ENCODE peak calls at places on chromosome 21, in nine cellular contexts. One of them, this sample, is unnamed.

GRCh38 chr21:15054606-15055239 is 10.1 kb downstream of the NRIP1 start:
- DNase-seq in thoracic aorta: no peak
- DNase-seq in heart left ventricle: no peak
- DNase-seq in right lobe of liver: no peak
- DNase-seq in fibroblast of pulmonary artery: no peak
- DNase-seq in dorsolateral prefrontal cortex: no peak
- DNase-seq in HCT116: no peak
- DNase-seq in AG10803: no peak
- DNase-seq in fibroblast of lung: peak
- DNase-seq in this sample: no peak

GRCh38 chr21:39529026-39529425 is 77.3 kb downstream of the SH3BGR start:
- DNase-seq in thoracic aorta: no peak
- DNase-seq in heart left ventricle: no peak
- DNase-seq in right lobe of liver: no peak
- DNase-seq in fibroblast of pulmonary artery: no peak
- DNase-seq in dorsolateral prefrontal cortex: no peak
- DNase-seq in HCT116: no peak
- DNase-seq in AG10803: no peak
- DNase-seq in fibroblast of lung: no peak
- DNase-seq in this sample: no peak

GRCh38 chr21:38383411-38384245 is 114.6 kb downstream of the ERG start:
- DNase-seq in thoracic aorta: no peak
- DNase-seq in heart left ventricle: no peak
- DNase-seq in right lobe of liver: no peak
- DNase-seq in fibroblast of pulmonary artery: no peak
- DNase-seq in dorsolateral prefrontal cortex: no peak
- DNase-seq in HCT116: no peak
- DNase-seq in AG10803: no peak
- DNase-seq in fibroblast of lung: no peak
- DNase-seq in this sample: no peak

GRCh38 chr21:14646893-14647292 is 100.8 kb upstream of the SAMSN1 start:
- DNase-seq in thoracic aorta: no peak
- DNase-seq in heart left ventricle: no peak
- DNase-seq in right lobe of liver: no peak
- DNase-seq in fibroblast of pulmonary artery: no peak
- DNase-seq in dorsolateral prefrontal cortex: no peak
- DNase-seq in HCT116: no peak
- DNase-seq in AG10803: no peak
- DNase-seq in fibroblast of lung: no peak
- DNase-seq in this sample: no peak

GRCh38 chr21:14901482-14901958 is 163.3 kb downstream of the NRIP1 start:
- DNase-seq in thoracic aorta: no peak
- DNase-seq in heart left ventricle: no peak
- DNase-seq in right lobe of liver: no peak
- DNase-seq in fibroblast of pulmonary artery: no peak
- DNase-seq in dorsolateral prefrontal cortex: no peak
- DNase-seq in HCT116: peak
- DNase-seq in AG10803: peak
- DNase-seq in fibroblast of lung: peak
- DNase-seq in this sample: peak

GRCh38 chr21:15436031-15436430 is 293.8 kb upstream of the USP25 start:
- DNase-seq in thoracic aorta: no peak
- DNase-seq in heart left ventricle: no peak
- DNase-seq in right lobe of liver: no peak
- DNase-seq in fibroblast of pulmonary artery: no peak
- DNase-seq in dorsolateral prefrontal cortex: no peak
- DNase-seq in HCT116: no peak
- DNase-seq in AG10803: no peak
- DNase-seq in fibroblast of lung: no peak
- DNase-seq in this sample: no peak

GRCh38 chr21:33825898-33826297 is 89.7 kb downstream of the ATP5PO start:
- DNase-seq in thoracic aorta: no peak
- DNase-seq in heart left ventricle: no peak
- DNase-seq in right lobe of liver: no peak
- DNase-seq in fibroblast of pulmonary artery: peak
- DNase-seq in dorsolateral prefrontal cortex: no peak
- DNase-seq in HCT116: no peak
- DNase-seq in AG10803: peak
- DNase-seq in fibroblast of lung: peak
- DNase-seq in this sample: peak

GRCh38 chr21:22791986-22792560 is 1793.9 kb downstream of the NCAM2 start:
- DNase-seq in thoracic aorta: no peak
- DNase-seq in heart left ventricle: no peak
- DNase-seq in right lobe of liver: no peak
- DNase-seq in fibroblast of pulmonary artery: peak
- DNase-seq in dorsolateral prefrontal cortex: no peak
- DNase-seq in HCT116: no peak
- DNase-seq in AG10803: peak
- DNase-seq in fibroblast of lung: peak
- DNase-seq in this sample: peak

GRCh38 chr21:34737115-34737514 is 68.3 kb downstream of the CLIC6 start:
- DNase-seq in thoracic aorta: no peak
- DNase-seq in heart left ventricle: no peak
- DNase-seq in right lobe of liver: no peak
- DNase-seq in fibroblast of pulmonary artery: no peak
- DNase-seq in dorsolateral prefrontal cortex: no peak
- DNase-seq in HCT116: no peak
- DNase-seq in AG10803: peak
- DNase-seq in fibroblast of lung: peak
- DNase-seq in this sample: peak

GRCh38 chr21:40208206-40208950 is 341.1 kb downstream of the PCP4 start:
- DNase-seq in thoracic aorta: no peak
- DNase-seq in heart left ventricle: no peak
- DNase-seq in right lobe of liver: no peak
- DNase-seq in fibroblast of pulmonary artery: no peak
- DNase-seq in dorsolateral prefrontal cortex: no peak
- DNase-seq in HCT116: no peak
- DNase-seq in AG10803: no peak
- DNase-seq in fibroblast of lung: no peak
- DNase-seq in this sample: no peak

GRCh38 chr21:17848228-17848627 is 29.1 kb upstream of the C21orf91 start:
- DNase-seq in thoracic aorta: no peak
- DNase-seq in heart left ventricle: peak
- DNase-seq in right lobe of liver: no peak
- DNase-seq in fibroblast of pulmonary artery: peak
- DNase-seq in dorsolateral prefrontal cortex: peak
- DNase-seq in HCT116: no peak
- DNase-seq in AG10803: peak
- DNase-seq in fibroblast of lung: peak
- DNase-seq in this sample: peak

GRCh38 chr21:19541612-19542011 is 1138.0 kb upstream of the TMPRSS15 start:
- DNase-seq in thoracic aorta: no peak
- DNase-seq in heart left ventricle: no peak
- DNase-seq in right lobe of liver: no peak
- DNase-seq in fibroblast of pulmonary artery: no peak
- DNase-seq in dorsolateral prefrontal cortex: no peak
- DNase-seq in HCT116: no peak
- DNase-seq in AG10803: no peak
- DNase-seq in fibroblast of lung: no peak
- DNase-seq in this sample: no peak

GRCh38 chr21:28961927-28962326 is 30.8 kb downstream of the LTN1 start:
- DNase-seq in thoracic aorta: no peak
- DNase-seq in heart left ventricle: no peak
- DNase-seq in right lobe of liver: no peak
- DNase-seq in fibroblast of pulmonary artery: no peak
- DNase-seq in dorsolateral prefrontal cortex: no peak
- DNase-seq in HCT116: no peak
- DNase-seq in AG10803: no peak
- DNase-seq in fibroblast of lung: no peak
- DNase-seq in this sample: no peak

GRCh38 chr21:17828223-17828622 is 9.1 kb upstream of the C21orf91 start:
- DNase-seq in thoracic aorta: no peak
- DNase-seq in heart left ventricle: no peak
- DNase-seq in right lobe of liver: no peak
- DNase-seq in fibroblast of pulmonary artery: peak
- DNase-seq in dorsolateral prefrontal cortex: no peak
- DNase-seq in HCT116: no peak
- DNase-seq in AG10803: peak
- DNase-seq in fibroblast of lung: peak
- DNase-seq in this sample: peak

GRCh38 chr21:15279484-15279883 is 214.7 kb upstream of the NRIP1 start:
- DNase-seq in thoracic aorta: no peak
- DNase-seq in heart left ventricle: no peak
- DNase-seq in right lobe of liver: no peak
- DNase-seq in fibroblast of pulmonary artery: no peak
- DNase-seq in dorsolateral prefrontal cortex: no peak
- DNase-seq in HCT116: no peak
- DNase-seq in AG10803: no peak
- DNase-seq in fibroblast of lung: peak
- DNase-seq in this sample: no peak

GRCh38 chr21:37451446-37451845 is 84.9 kb downstream of the DYRK1A start:
- DNase-seq in thoracic aorta: no peak
- DNase-seq in heart left ventricle: no peak
- DNase-seq in right lobe of liver: no peak
- DNase-seq in fibroblast of pulmonary artery: no peak
- DNase-seq in dorsolateral prefrontal cortex: no peak
- DNase-seq in HCT116: no peak
- DNase-seq in AG10803: no peak
- DNase-seq in fibroblast of lung: no peak
- DNase-seq in this sample: no peak

GRCh38 chr21:15001773-15002647 is 62.8 kb downstream of the NRIP1 start:
- DNase-seq in thoracic aorta: no peak
- DNase-seq in heart left ventricle: no peak
- DNase-seq in right lobe of liver: no peak
- DNase-seq in fibroblast of pulmonary artery: no peak
- DNase-seq in dorsolateral prefrontal cortex: no peak
- DNase-seq in HCT116: no peak
- DNase-seq in AG10803: no peak
- DNase-seq in fibroblast of lung: no peak
- DNase-seq in this sample: no peak

GRCh38 chr21:29538115-29538514 is 239.4 kb downstream of the BACH1 start:
- DNase-seq in thoracic aorta: no peak
- DNase-seq in heart left ventricle: no peak
- DNase-seq in right lobe of liver: no peak
- DNase-seq in fibroblast of pulmonary artery: peak
- DNase-seq in dorsolateral prefrontal cortex: no peak
- DNase-seq in HCT116: no peak
- DNase-seq in AG10803: peak
- DNase-seq in fibroblast of lung: peak
- DNase-seq in this sample: peak

GRCh38 chr21:34599534-34600101 is 15.3 kb downstream of the RCAN1 start:
- DNase-seq in thoracic aorta: no peak
- DNase-seq in heart left ventricle: no peak
- DNase-seq in right lobe of liver: no peak
- DNase-seq in fibroblast of pulmonary artery: no peak
- DNase-seq in dorsolateral prefrontal cortex: no peak
- DNase-seq in HCT116: no peak
- DNase-seq in AG10803: no peak
- DNase-seq in fibroblast of lung: no peak
- DNase-seq in this sample: no peak

GRCh38 chr21:43287111-43287973 is 118.5 kb downstream of the CRYAA start:
- DNase-seq in thoracic aorta: no peak
- DNase-seq in heart left ventricle: no peak
- DNase-seq in right lobe of liver: peak
- DNase-seq in fibroblast of pulmonary artery: no peak
- DNase-seq in dorsolateral prefrontal cortex: no peak
- DNase-seq in HCT116: no peak
- DNase-seq in AG10803: no peak
- DNase-seq in fibroblast of lung: no peak
- DNase-seq in this sample: no peak

GRCh38 chr21:43778469-43779335 is 2.6 kb upstream of the CSTB start:
- DNase-seq in thoracic aorta: no peak
- DNase-seq in heart left ventricle: no peak
- DNase-seq in right lobe of liver: no peak
- DNase-seq in fibroblast of pulmonary artery: no peak
- DNase-seq in dorsolateral prefrontal cortex: no peak
- DNase-seq in HCT116: no peak
- DNase-seq in AG10803: no peak
- DNase-seq in fibroblast of lung: no peak
- DNase-seq in this sample: no peak

GRCh38 chr21:46326110-46326703 is 2.3 kb downstream of the PCNT start:
- DNase-seq in thoracic aorta: no peak
- DNase-seq in heart left ventricle: no peak
- DNase-seq in right lobe of liver: no peak
- DNase-seq in fibroblast of pulmonary artery: no peak
- DNase-seq in dorsolateral prefrontal cortex: no peak
- DNase-seq in HCT116: no peak
- DNase-seq in AG10803: no peak
- DNase-seq in fibroblast of lung: no peak
- DNase-seq in this sample: no peak
- TF ChIP-seq CTCF in thoracic aorta: no peak
- TF ChIP-seq CTCF in heart left ventricle: no peak
- TF ChIP-seq CTCF in right lobe of liver: no peak
- TF ChIP-seq CTCF in fibroblast of pulmonary artery: no peak
- TF ChIP-seq CTCF in dorsolateral prefrontal cortex: no peak
- TF ChIP-seq CTCF in HCT116: peak
- TF ChIP-seq CTCF in AG10803: no peak
- TF ChIP-seq CTCF in fibroblast of lung: no peak
- TF ChIP-seq CTCF in this sample: no peak

GRCh38 chr21:41948404-41948895 is 5.4 kb downstream of the C2CD2 start:
- DNase-seq in thoracic aorta: no peak
- DNase-seq in heart left ventricle: no peak
- DNase-seq in right lobe of liver: no peak
- DNase-seq in fibroblast of pulmonary artery: no peak
- DNase-seq in dorsolateral prefrontal cortex: no peak
- DNase-seq in HCT116: no peak
- DNase-seq in AG10803: no peak
- DNase-seq in fibroblast of lung: no peak
- DNase-seq in this sample: no peak
- H3K4me3 ChIP-seq in thoracic aorta: peak
- H3K4me3 ChIP-seq in heart left ventricle: no peak
- H3K4me3 ChIP-seq in right lobe of liver: no peak
- H3K4me3 ChIP-seq in fibroblast of pulmonary artery: no peak
- H3K4me3 ChIP-seq in dorsolateral prefrontal cortex: no peak
- H3K4me3 ChIP-seq in HCT116: no peak
- H3K4me3 ChIP-seq in AG10803: no peak
- H3K4me3 ChIP-seq in fibroblast of lung: no peak
- H3K4me3 ChIP-seq in this sample: no peak

GRCh38 chr21:27759820-27760219 is 792.9 kb upstream of the ADAMTS5 start:
- DNase-seq in thoracic aorta: no peak
- DNase-seq in heart left ventricle: no peak
- DNase-seq in right lobe of liver: no peak
- DNase-seq in fibroblast of pulmonary artery: peak
- DNase-seq in dorsolateral prefrontal cortex: no peak
- DNase-seq in HCT116: no peak
- DNase-seq in AG10803: no peak
- DNase-seq in fibroblast of lung: no peak
- DNase-seq in this sample: peak
- TF ChIP-seq CTCF in thoracic aorta: no peak
- TF ChIP-seq CTCF in heart left ventricle: no peak
- TF ChIP-seq CTCF in right lobe of liver: no peak
- TF ChIP-seq CTCF in fibroblast of pulmonary artery: peak
- TF ChIP-seq CTCF in dorsolateral prefrontal cortex: no peak
- TF ChIP-seq CTCF in HCT116: no peak
- TF ChIP-seq CTCF in AG10803: peak
- TF ChIP-seq CTCF in fibroblast of lung: no peak
- TF ChIP-seq CTCF in this sample: no peak

DNA sequence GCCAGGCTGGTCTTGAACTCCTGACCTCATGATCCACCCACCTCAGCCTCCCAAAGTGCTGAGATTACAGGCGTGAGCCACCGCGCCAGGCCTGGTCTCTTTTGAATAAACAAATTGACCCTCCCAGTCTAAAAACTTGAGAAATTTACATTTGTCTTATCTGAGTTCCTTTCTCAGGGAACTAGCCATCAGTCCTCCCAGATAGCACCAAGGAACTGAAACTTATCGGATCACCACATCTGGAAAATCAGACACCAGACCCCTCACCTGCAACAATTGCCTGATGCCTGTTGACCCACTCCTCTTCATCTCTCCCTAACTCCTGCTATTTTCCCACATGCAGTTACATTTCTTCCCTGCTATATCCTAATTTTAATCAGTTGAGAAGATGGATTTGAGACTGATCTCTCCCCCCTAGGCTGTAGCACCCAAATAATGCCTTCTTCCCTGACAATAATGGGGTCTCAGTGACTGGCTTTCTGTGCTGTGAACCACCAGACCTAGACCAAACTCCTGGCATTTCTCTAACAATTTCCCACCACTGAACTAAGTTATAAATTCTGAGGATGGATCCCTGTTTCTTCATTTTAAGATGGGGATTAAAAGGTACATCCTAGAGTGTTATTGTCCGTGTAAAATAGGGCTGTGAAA is 951 bp upstream of the CBR1 start:
- DNase-seq in thoracic aorta: no peak
- DNase-seq in heart left ventricle: no peak
- DNase-seq in right lobe of liver: no peak
- DNase-seq in fibroblast of pulmonary artery: no peak
- DNase-seq in dorsolateral prefrontal cortex: no peak
- DNase-seq in HCT116: no peak
- DNase-seq in AG10803: no peak
- DNase-seq in fibroblast of lung: no peak
- DNase-seq in this sample: no peak
- H3K4me3 ChIP-seq in thoracic aorta: no peak
- H3K4me3 ChIP-seq in heart left ventricle: no peak
- H3K4me3 ChIP-seq in right lobe of liver: no peak
- H3K4me3 ChIP-seq in fibroblast of pulmonary artery: no peak
- H3K4me3 ChIP-seq in dorsolateral prefrontal cortex: no peak
- H3K4me3 ChIP-seq in HCT116: no peak
- H3K4me3 ChIP-seq in AG10803: no peak
- H3K4me3 ChIP-seq in fibroblast of lung: no peak
- H3K4me3 ChIP-seq in this sample: no peak

This sample was measured in fibroblast of the aortic adventitia.